ENCODE peak calls at places on chromosomes 3 and 15, in six cellular contexts. E is cardiac fibroblast, F is foreskin fibroblast, X is brain microvascular endothelial cell, N is testis, L is mammary epithelial cell. Z is an unnamed sample.

GRCh38 chr15:61659571-61660190 is 400.6 kb downstream of the VPS13C start:
- DNase-seq in E (no peak), F (peak; percentile 48), X (peak; percentile 12), N (no peak), L (no peak), Z (no peak)

GRCh38 chr15:29795610-29796009 is 26.7 kb downstream of the TJP1 start:
- DNase-seq in E (no peak), F (no peak), X (no peak), N (no peak), L (no peak), Z (no peak)

GRCh38 chr3:25785826-25786225 is 2.6 kb upstream of the NGLY1 start:
- DNase-seq in E (no peak), F (peak; percentile 8), X (no peak), N (no peak), L (peak; percentile 26), Z (peak; percentile 73)

GRCh38 chr3:142279965-142280590 is 54.7 kb upstream of the GK5 start:
- DNase-seq in E (peak; percentile 92), F (peak; percentile 86), X (peak; percentile 69), N (peak; percentile 81), L (peak; percentile 59), Z (peak; percentile 80)

GRCh38 chr15:57509965-57510364 is 81.7 kb upstream of the MYZAP start:
- DNase-seq in E (no peak), F (no peak), X (no peak), N (no peak), L (no peak), Z (no peak)

GRCh38 chr15:91855684-91856553 is 2.4 kb downstream of the SLCO3A1 start:
- DNase-seq in E (no peak), F (no peak), X (no peak), N (no peak), L (peak; percentile 40), Z (peak; percentile 79)

GRCh38 chr15:49718234-49718633 is 97.4 kb downstream of the DTWD1 start:
- DNase-seq in E (peak; percentile 78), F (peak; percentile 26), X (no peak), N (no peak), L (no peak), Z (peak; percentile 47)

GRCh38 chr3:151925419-151925818 is 52.0 kb downstream of the SUCNR1 start:
- DNase-seq in E (no peak), F (no peak), X (peak; percentile 33), N (no peak), L (peak; percentile 46), Z (peak; percentile 48)

GRCh38 chr3:170278632-170279031 is 56.4 kb downstream of the PRKCI start:
- DNase-seq in E (no peak), F (no peak), X (no peak), N (no peak), L (no peak), Z (no peak)

GRCh38 chr15:48112242-48112641 is 8.5 kb upstream of the SLC24A5 start:
- DNase-seq in E (peak; percentile 32), F (peak; percentile 6), X (no peak), N (no peak), L (peak; percentile 12), Z (peak; percentile 60)

GRCh38 chr15:77219846-77220245 is 148.9 kb upstream of the TSPAN3 start:
- DNase-seq in E (no peak), F (no peak), X (no peak), N (no peak), L (no peak), Z (no peak)

GRCh38 chr15:68186671-68187397 is 18.3 kb downstream of the CALML4 start:
- DNase-seq in E (peak; percentile 78), F (peak; percentile 60), X (peak; percentile 54), N (no peak), L (no peak), Z (peak; percentile 38)

GRCh38 chr15:85748729-85749128 is 46.0 kb downstream of the KLHL25 start:
- DNase-seq in E (no peak), F (no peak), X (no peak), N (no peak), L (peak; percentile 58), Z (no peak)

GRCh38 chr3:172522871-172523818 is at the start of gene TNFSF10:
- DNase-seq in E (no peak), F (no peak), X (no peak), N (peak; percentile 67), L (peak; percentile 71), Z (peak; percentile 84)

GRCh38 chr3:37054370-37054769 is 61.1 kb downstream of the MLH1 start:
- DNase-seq in E (peak; percentile 84), F (peak; percentile 55), X (peak; percentile 37), N (no peak), L (no peak), Z (no peak)

GRCh38 chr3:147157629-147158028 is 248.7 kb downstream of the ZIC4 start:
- DNase-seq in E (no peak), F (peak; percentile 7), X (no peak), N (no peak), L (no peak), Z (no peak)

GRCh38 chr3:177013681-177014280 is 183.5 kb downstream of the TBL1XR1 start:
- DNase-seq in E (no peak), F (no peak), X (no peak), N (no peak), L (no peak), Z (no peak)

GRCh38 chr3:163422671-163423070 is 1655.6 kb downstream of the SI start:
- DNase-seq in E (no peak), F (no peak), X (no peak), N (no peak), L (no peak), Z (no peak)

GRCh38 chr3:144084929-144085328 is 113.3 kb downstream of the DIPK2A start:
- DNase-seq in E (no peak), F (no peak), X (no peak), N (no peak), L (no peak), Z (no peak)

GRCh38 chr3:127492426-127492825 is 98.1 kb downstream of the TPRA1 start:
- DNase-seq in E (no peak), F (no peak), X (no peak), N (no peak), L (no peak), Z (no peak)

GRCh38 chr3:197035577-197035976 is 6.0 kb upstream of the MELTF start:
- DNase-seq in E (no peak), F (no peak), X (no peak), N (no peak), L (no peak), Z (no peak)

GRCh38 chr3:138493804-138494606 is 59.6 kb downstream of the ESYT3 start:
- DNase-seq in E (peak; percentile 64), F (peak; percentile 86), X (no peak), N (no peak), L (peak; percentile 74), Z (peak; percentile 75)

GRCh38 chr3:126711361-126711760 is 7.3 kb downstream of the CHCHD6 start:
- DNase-seq in E (peak; percentile 10), F (peak; percentile 57), X (peak; percentile 19), N (no peak), L (peak; percentile 4), Z (peak; percentile 14)

GRCh38 chr15:70023769-70024491 is 73.8 kb downstream of the TLE3 start:
- DNase-seq in E (peak; percentile 93), F (no peak), X (peak; percentile 49), N (peak; percentile 79), L (peak; percentile 65), Z (peak; percentile 64)

GRCh38 chr3:135887220-135887619 is 78.3 kb upstream of the PPP2R3A start:
- DNase-seq in E (no peak), F (peak; percentile 87), X (no peak), N (no peak), L (peak; percentile 93), Z (peak; percentile 77)

GRCh38 chr3:47989981-47990440 is 26.2 kb downstream of the MAP4 start:
- DNase-seq in E (peak; percentile 96), F (peak; percentile 90), X (peak; percentile 89), N (peak; percentile 89), L (peak; percentile 82), Z (peak; percentile 95)

GRCh38 chr3:13539285-13539625 is 9.7 kb upstream of the FBLN2 start:
- DNase-seq in E (no peak), F (peak; percentile 48), X (peak; percentile 57), N (no peak), L (peak; percentile 46), Z (peak; percentile 38)

DNA sequence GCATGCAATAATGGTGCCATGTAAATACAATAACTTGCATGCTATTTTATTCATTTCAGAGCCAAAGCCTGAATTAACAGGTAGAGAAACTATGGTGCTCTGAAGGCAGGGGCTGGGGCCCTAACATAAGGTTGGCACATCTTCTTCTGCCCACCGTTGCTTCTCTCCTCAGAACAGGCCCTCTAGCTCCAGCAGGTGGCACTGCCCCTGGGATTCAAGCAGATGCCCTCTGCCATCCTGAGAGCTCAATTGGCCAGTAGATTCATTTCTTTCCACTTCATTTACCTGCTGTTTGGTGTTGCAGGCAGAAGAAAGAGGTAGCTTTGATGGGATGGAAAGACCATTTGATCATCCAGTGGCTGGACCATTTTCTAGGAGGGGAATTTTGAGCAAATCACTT is 130.5 kb downstream of the FOXB1 start:
- DNase-seq in E (no peak), F (no peak), X (no peak), N (peak; percentile 23), L (no peak), Z (peak; percentile 21)
- TF ChIP-seq CTCF in E (no peak), F (peak; percentile 8), X (peak; percentile 50), N (no peak), L (peak; percentile 62), Z (peak; percentile 43)

DNA sequence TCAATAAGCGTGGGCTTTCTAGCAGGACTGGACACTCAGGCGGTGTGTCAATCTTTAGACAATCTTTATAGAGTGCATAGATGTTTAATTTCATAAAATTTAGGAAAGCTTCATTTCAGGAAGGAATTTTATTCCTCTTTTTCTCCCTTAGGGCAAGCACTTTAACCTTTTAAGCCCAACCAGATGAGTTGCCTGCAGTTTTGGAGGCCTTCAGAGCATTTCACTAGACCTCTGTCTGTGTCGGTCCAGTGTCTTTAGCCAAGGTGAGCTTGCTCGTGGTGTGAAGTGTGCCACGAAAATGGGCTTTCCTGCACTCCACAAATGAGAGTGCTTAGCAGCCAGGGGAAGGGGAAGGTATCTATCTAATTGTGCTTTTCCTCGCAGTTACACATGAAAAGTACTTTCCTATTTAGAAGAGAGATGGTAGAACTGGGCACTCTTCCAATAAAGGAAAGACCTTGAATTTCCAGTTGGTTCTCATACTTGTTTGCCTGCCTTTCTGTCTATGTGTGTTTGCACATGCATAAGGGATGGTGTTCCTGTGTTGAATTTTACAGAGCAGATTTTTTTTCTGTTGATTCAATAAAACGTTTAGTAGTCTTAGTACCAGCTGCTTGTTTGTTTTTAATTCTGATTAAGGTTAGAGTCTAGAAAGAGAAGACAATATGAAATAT is 53.6 kb downstream of the FEZF2 start:
- DNase-seq in E (no peak), F (no peak), X (no peak), N (no peak), L (no peak), Z (peak; percentile 76)
- H3K4me3 ChIP-seq in E (peak overlapping the region; percentile 70), F (peak overlapping the region; percentile 76), X (peak overlapping the region; percentile 83), N (peak overlapping the region; percentile 67), L (peak overlapping the region; percentile 65), Z (peak overlapping the region; percentile 81)

DNA sequence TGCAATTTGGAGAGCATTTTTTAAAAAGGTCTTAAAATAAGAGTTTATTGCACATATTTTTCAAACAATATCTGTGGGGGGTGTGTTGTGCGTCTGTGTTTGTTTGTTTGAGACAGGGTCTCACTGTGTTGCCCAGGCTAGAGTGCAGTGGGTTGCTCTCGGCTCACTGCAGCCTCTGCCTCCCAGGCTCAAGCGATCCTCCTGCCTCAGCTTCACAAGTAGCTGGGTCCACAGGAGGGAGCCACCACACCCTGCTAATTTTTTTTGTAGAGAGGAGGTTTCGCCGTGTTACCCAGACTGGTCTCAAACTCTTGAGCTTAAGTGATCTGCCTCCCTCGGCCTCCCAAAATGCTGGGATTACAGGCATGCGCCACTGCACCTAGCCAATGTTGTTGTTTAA is 2.7 kb downstream of the MLF1 start:
- DNase-seq in E (no peak), F (no peak), X (no peak), N (peak; percentile 62), L (no peak), Z (no peak)
- TF ChIP-seq CTCF in E (no peak), F (no peak), X (peak; percentile 30), N (no peak), L (no peak), Z (no peak)

GRCh38 chr3:160756907-160757623 is 1.0 kb downstream of the PPM1L start:
- DNase-seq in E (no peak), F (no peak), X (no peak), N (peak; percentile 23), L (no peak), Z (no peak)
- H3K4me3 ChIP-seq in E (no peak overlapping the region), F (no peak overlapping the region), X (peak overlapping the region; percentile 71), N (peak overlapping the region; percentile 63), L (no peak overlapping the region), Z (peak overlapping the region; percentile 64)